ENCODE peak calls at places on chromosome X, in seven cellular contexts. One of them, this sample, is unnamed.

GRCh38 chrX:101462892-101463291 is 22.4 kb upstream of the ARMCX4 start:
- DNase-seq in SK-N-SH: peak
- DNase-seq in GM12878: no peak
- DNase-seq in HCT116: peak
- DNase-seq in HepG2: peak
- DNase-seq in K562: no peak
- DNase-seq in H1: no peak
- DNase-seq in this sample: no peak

GRCh38 chrX:27731962-27732361 is 75.8 kb upstream of the MAGEB10 start:
- DNase-seq in SK-N-SH: no peak
- DNase-seq in GM12878: no peak
- DNase-seq in HCT116: no peak
- DNase-seq in HepG2: no peak
- DNase-seq in K562: no peak
- DNase-seq in H1: no peak
- DNase-seq in this sample: no peak

GRCh38 chrX:38006283-38006682 is at the start of gene SYTL5:
- DNase-seq in SK-N-SH: no peak
- DNase-seq in GM12878: no peak
- DNase-seq in HCT116: no peak
- DNase-seq in HepG2: no peak
- DNase-seq in K562: no peak
- DNase-seq in H1: no peak
- DNase-seq in this sample: no peak

GRCh38 chrX:103573205-103573604 is 12.1 kb upstream of the TCEAL4 start:
- DNase-seq in SK-N-SH: no peak
- DNase-seq in GM12878: no peak
- DNase-seq in HCT116: no peak
- DNase-seq in HepG2: no peak
- DNase-seq in K562: no peak
- DNase-seq in H1: no peak
- DNase-seq in this sample: no peak

GRCh38 chrX:46559062-46559461 is 13.8 kb upstream of the ZNF674 start:
- DNase-seq in SK-N-SH: no peak
- DNase-seq in GM12878: no peak
- DNase-seq in HCT116: no peak
- DNase-seq in HepG2: no peak
- DNase-seq in K562: no peak
- DNase-seq in H1: no peak
- DNase-seq in this sample: no peak

GRCh38 chrX:12895856-12896255 is 10.6 kb upstream of the TLR8 start:
- DNase-seq in SK-N-SH: no peak
- DNase-seq in GM12878: no peak
- DNase-seq in HCT116: no peak
- DNase-seq in HepG2: no peak
- DNase-seq in K562: no peak
- DNase-seq in H1: no peak
- DNase-seq in this sample: no peak

GRCh38 chrX:154596290-154596929 is 11.5 kb downstream of the CTAG1A start:
- DNase-seq in SK-N-SH: no peak
- DNase-seq in GM12878: no peak
- DNase-seq in HCT116: no peak
- DNase-seq in HepG2: no peak
- DNase-seq in K562: no peak
- DNase-seq in H1: peak
- DNase-seq in this sample: peak

GRCh38 chrX:6238576-6238975 is 9.9 kb upstream of the NLGN4X start:
- DNase-seq in SK-N-SH: no peak
- DNase-seq in GM12878: no peak
- DNase-seq in HCT116: no peak
- DNase-seq in HepG2: no peak
- DNase-seq in K562: no peak
- DNase-seq in H1: no peak
- DNase-seq in this sample: no peak

GRCh38 chrX:51892921-51893745 is at the start of gene MAGED1:
- DNase-seq in SK-N-SH: peak
- DNase-seq in GM12878: peak
- DNase-seq in HCT116: no peak
- DNase-seq in HepG2: peak
- DNase-seq in K562: no peak
- DNase-seq in H1: peak
- DNase-seq in this sample: peak

GRCh38 chrX:152865232-152865920 is 32.5 kb upstream of the ZNF185 start:
- DNase-seq in SK-N-SH: no peak
- DNase-seq in GM12878: no peak
- DNase-seq in HCT116: no peak
- DNase-seq in HepG2: no peak
- DNase-seq in K562: no peak
- DNase-seq in H1: no peak
- DNase-seq in this sample: no peak

GRCh38 chrX:40414335-40414734 is 166.4 kb upstream of the ATP6AP2 start:
- DNase-seq in SK-N-SH: no peak
- DNase-seq in GM12878: no peak
- DNase-seq in HCT116: no peak
- DNase-seq in HepG2: no peak
- DNase-seq in K562: no peak
- DNase-seq in H1: no peak
- DNase-seq in this sample: no peak

GRCh38 chrX:153755136-153755535 is 8.9 kb upstream of the PLXNB3 start:
- DNase-seq in SK-N-SH: no peak
- DNase-seq in GM12878: no peak
- DNase-seq in HCT116: no peak
- DNase-seq in HepG2: no peak
- DNase-seq in K562: no peak
- DNase-seq in H1: no peak
- DNase-seq in this sample: no peak

GRCh38 chrX:40866878-40867277 is 131.5 kb upstream of the MED14 start:
- DNase-seq in SK-N-SH: no peak
- DNase-seq in GM12878: no peak
- DNase-seq in HCT116: no peak
- DNase-seq in HepG2: no peak
- DNase-seq in K562: no peak
- DNase-seq in H1: no peak
- DNase-seq in this sample: no peak

GRCh38 chrX:43822015-43822414 is 60.2 kb downstream of the MAOB start:
- DNase-seq in SK-N-SH: no peak
- DNase-seq in GM12878: no peak
- DNase-seq in HCT116: peak
- DNase-seq in HepG2: no peak
- DNase-seq in K562: no peak
- DNase-seq in H1: no peak
- DNase-seq in this sample: no peak

GRCh38 chrX:11704725-11705495 is 39.2 kb upstream of the ARHGAP6 start:
- DNase-seq in SK-N-SH: no peak
- DNase-seq in GM12878: no peak
- DNase-seq in HCT116: no peak
- DNase-seq in HepG2: no peak
- DNase-seq in K562: no peak
- DNase-seq in H1: no peak
- DNase-seq in this sample: no peak

GRCh38 chrX:65697915-65698796 is 30.7 kb downstream of the MSN start:
- DNase-seq in SK-N-SH: no peak
- DNase-seq in GM12878: peak
- DNase-seq in HCT116: no peak
- DNase-seq in HepG2: no peak
- DNase-seq in K562: peak
- DNase-seq in H1: no peak
- DNase-seq in this sample: no peak

DNA sequence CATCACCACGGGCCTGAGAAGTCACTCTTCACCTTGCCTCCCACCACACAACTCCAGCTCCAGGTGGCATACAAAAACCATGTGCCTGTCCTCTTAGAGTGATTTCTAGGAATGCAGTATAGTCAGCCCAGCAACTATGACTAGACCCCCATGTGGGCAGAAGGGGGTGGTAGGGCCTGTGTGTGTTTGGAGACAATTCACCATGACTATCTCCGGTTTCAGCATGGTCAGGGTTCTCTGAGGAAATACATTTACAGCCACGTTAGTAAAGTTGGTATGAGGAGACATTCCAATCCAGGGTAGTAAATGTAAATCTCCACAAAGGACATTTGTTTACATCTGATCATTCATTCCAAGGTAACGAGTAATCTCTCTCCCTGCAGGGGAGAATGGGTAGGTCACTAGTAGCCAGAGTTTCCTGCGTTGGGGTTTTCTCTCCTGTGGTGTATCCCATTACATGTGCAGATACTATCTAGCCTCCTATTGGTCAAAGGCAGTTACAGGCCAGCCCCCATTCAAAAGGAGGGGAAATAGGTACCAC is 4.2 kb upstream of the MTMR1 start:
- DNase-seq in SK-N-SH: no peak
- DNase-seq in GM12878: no peak
- DNase-seq in HCT116: peak
- DNase-seq in HepG2: peak
- DNase-seq in K562: no peak
- DNase-seq in H1: peak
- DNase-seq in this sample: peak
- TF ChIP-seq JUND in SK-N-SH: peak
- TF ChIP-seq JUND in GM12878: no peak
- TF ChIP-seq JUND in HCT116: no peak
- TF ChIP-seq JUND in HepG2: no peak
- TF ChIP-seq JUND in K562: no peak
- TF ChIP-seq JUND in H1: no peak
- TF ChIP-seq JUND in this sample: peak

DNA sequence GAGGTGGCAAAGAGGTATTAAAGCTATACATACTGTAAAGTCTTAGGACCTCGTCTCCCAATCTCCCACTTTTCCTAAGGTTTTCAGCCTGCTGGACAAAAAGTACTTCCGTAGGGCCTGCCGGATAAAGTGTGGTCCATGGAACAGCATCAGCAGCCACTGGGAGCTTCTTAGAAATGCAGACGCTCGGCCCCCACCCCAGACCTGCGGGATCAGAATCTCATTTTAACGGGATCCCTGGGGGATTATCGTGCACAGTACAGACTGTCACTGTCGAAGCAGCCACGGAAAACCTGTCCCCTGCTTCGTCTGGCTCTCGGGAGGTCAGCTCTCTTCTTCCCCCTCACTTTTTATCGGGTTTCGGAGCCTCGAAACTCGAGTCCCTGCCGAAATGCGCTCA is 802 bp downstream of the ADGRG2 start:
- DNase-seq in SK-N-SH: no peak
- DNase-seq in GM12878: no peak
- DNase-seq in HCT116: no peak
- DNase-seq in HepG2: no peak
- DNase-seq in K562: no peak
- DNase-seq in H1: no peak
- DNase-seq in this sample: no peak
- TF ChIP-seq JUND in SK-N-SH: no peak
- TF ChIP-seq JUND in GM12878: no peak
- TF ChIP-seq JUND in HCT116: no peak
- TF ChIP-seq JUND in HepG2: no peak
- TF ChIP-seq JUND in K562: no peak
- TF ChIP-seq JUND in H1: no peak
- TF ChIP-seq JUND in this sample: no peak

GRCh38 chrX:71550578-71550977 is 17.7 kb downstream of the OGT start:
- DNase-seq in SK-N-SH: no peak
- DNase-seq in GM12878: no peak
- DNase-seq in HCT116: no peak
- DNase-seq in HepG2: no peak
- DNase-seq in K562: no peak
- DNase-seq in H1: no peak
- DNase-seq in this sample: no peak

GRCh38 chrX:71558920-71559319 is 19.3 kb upstream of the GCNA start:
- DNase-seq in SK-N-SH: no peak
- DNase-seq in GM12878: no peak
- DNase-seq in HCT116: no peak
- DNase-seq in HepG2: no peak
- DNase-seq in K562: no peak
- DNase-seq in H1: no peak
- DNase-seq in this sample: no peak

DNA sequence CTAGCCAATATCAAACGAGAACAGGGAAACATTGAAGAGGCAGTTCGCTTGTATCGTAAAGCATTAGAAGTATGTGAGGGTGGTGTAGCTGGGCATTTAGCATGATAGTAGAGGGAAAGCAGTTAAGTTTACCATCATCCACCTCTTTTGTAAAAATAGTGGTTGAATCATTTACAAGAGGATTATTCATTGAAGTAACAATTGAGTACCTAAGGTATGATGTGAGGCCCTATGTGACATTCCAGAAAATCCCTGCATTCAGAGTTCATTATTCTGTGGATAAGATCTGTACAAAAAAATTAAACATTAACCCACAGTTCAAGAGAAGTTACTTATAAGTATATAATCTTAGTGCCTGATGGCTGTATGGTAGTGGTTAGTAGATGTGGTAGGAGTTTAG is 22.2 kb upstream of the GCNA start:
- DNase-seq in SK-N-SH: no peak
- DNase-seq in GM12878: no peak
- DNase-seq in HCT116: no peak
- DNase-seq in HepG2: no peak
- DNase-seq in K562: no peak
- DNase-seq in H1: no peak
- DNase-seq in this sample: no peak
- TF ChIP-seq JUND in SK-N-SH: no peak
- TF ChIP-seq JUND in GM12878: no peak
- TF ChIP-seq JUND in HCT116: no peak
- TF ChIP-seq JUND in HepG2: no peak
- TF ChIP-seq JUND in K562: no peak
- TF ChIP-seq JUND in H1: no peak
- TF ChIP-seq JUND in this sample: no peak

GRCh38 chrX:148661035-148661434 is 160.6 kb downstream of the AFF2 start:
- DNase-seq in SK-N-SH: no peak
- DNase-seq in GM12878: no peak
- DNase-seq in HCT116: no peak
- DNase-seq in HepG2: no peak
- DNase-seq in K562: no peak
- DNase-seq in H1: no peak
- DNase-seq in this sample: no peak

GRCh38 chrX:148662014-148662413 is 161.6 kb downstream of the AFF2 start:
- DNase-seq in SK-N-SH: no peak
- DNase-seq in GM12878: no peak
- DNase-seq in HCT116: no peak
- DNase-seq in HepG2: no peak
- DNase-seq in K562: no peak
- DNase-seq in H1: no peak
- DNase-seq in this sample: no peak

GRCh38 chrX:148658115-148658725 is 157.8 kb downstream of the AFF2 start:
- DNase-seq in SK-N-SH: no peak
- DNase-seq in GM12878: no peak
- DNase-seq in HCT116: no peak
- DNase-seq in HepG2: no peak
- DNase-seq in K562: no peak
- DNase-seq in H1: no peak
- DNase-seq in this sample: no peak

GRCh38 chrX:148664171-148664570 is 163.8 kb downstream of the AFF2 start:
- DNase-seq in SK-N-SH: no peak
- DNase-seq in GM12878: no peak
- DNase-seq in HCT116: no peak
- DNase-seq in HepG2: no peak
- DNase-seq in K562: no peak
- DNase-seq in H1: no peak
- DNase-seq in this sample: no peak

DNA sequence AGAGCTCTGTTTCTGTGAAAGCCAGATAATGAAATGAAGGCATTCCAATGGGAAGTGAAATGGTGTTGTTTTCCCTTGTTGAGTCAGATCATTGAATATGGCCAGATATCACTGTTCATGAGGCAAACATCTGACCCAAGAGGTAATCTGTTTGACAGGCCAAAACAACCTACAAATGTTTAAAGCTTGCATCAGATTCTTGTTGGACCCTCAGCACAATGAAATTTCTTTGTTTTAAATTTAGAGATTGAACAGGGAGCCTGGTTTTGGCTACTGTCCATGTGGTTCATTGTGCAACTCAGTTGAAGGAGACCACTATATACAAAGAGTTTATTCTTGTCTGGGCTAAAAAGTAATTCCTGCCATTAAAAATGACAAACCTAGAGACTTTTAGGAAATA is 159.1 kb downstream of the AFF2 start:
- DNase-seq in SK-N-SH: no peak
- DNase-seq in GM12878: no peak
- DNase-seq in HCT116: no peak
- DNase-seq in HepG2: no peak
- DNase-seq in K562: no peak
- DNase-seq in H1: no peak
- DNase-seq in this sample: no peak
- TF ChIP-seq JUND in SK-N-SH: no peak
- TF ChIP-seq JUND in GM12878: no peak
- TF ChIP-seq JUND in HCT116: no peak
- TF ChIP-seq JUND in HepG2: no peak
- TF ChIP-seq JUND in K562: no peak
- TF ChIP-seq JUND in H1: no peak
- TF ChIP-seq JUND in this sample: no peak

This sample was measured in T47D.